ENCODE peak calls at places on chromosomes 7 and 10, in nine cellular contexts. One of them, this sample, is unnamed.

GRCh38 chr10:6382081-6382480 is 179.3 kb downstream of the PFKFB3 start:
- DNase-seq in breast epithelium: no peak
- DNase-seq in tibial artery: no peak
- DNase-seq in foreskin fibroblast: peak; percentile 34
- DNase-seq in BE2C: no peak
- DNase-seq in cardiac muscle cell: peak; percentile 62
- DNase-seq in astrocyte of the spinal cord: peak; percentile 68
- DNase-seq in heart left ventricle: peak; percentile 43
- DNase-seq in fibroblast of lung: peak; percentile 34
- DNase-seq in this sample: no peak

GRCh38 chr10:78515037-78515872 is 481.6 kb downstream of the RPS24 start:
- DNase-seq in heart left ventricle: peak; percentile 27
- DNase-seq in foreskin fibroblast: no peak
- DNase-seq in breast epithelium: no peak
- DNase-seq in BE2C: peak; percentile 33
- DNase-seq in astrocyte of the spinal cord: no peak
- DNase-seq in tibial artery: no peak
- DNase-seq in fibroblast of lung: peak; percentile 26
- DNase-seq in cardiac muscle cell: peak; percentile 12
- DNase-seq in this sample: no peak

GRCh38 chr10:124681091-124681490 is 63.1 kb downstream of the FAM53B start:
- DNase-seq in cardiac muscle cell: no peak
- DNase-seq in fibroblast of lung: no peak
- DNase-seq in breast epithelium: no peak
- DNase-seq in astrocyte of the spinal cord: no peak
- DNase-seq in tibial artery: no peak
- DNase-seq in heart left ventricle: no peak
- DNase-seq in BE2C: no peak
- DNase-seq in foreskin fibroblast: no peak
- DNase-seq in this sample: no peak

GRCh38 chr7:83732305-83732704 is 83.4 kb upstream of the SEMA3E start:
- DNase-seq in astrocyte of the spinal cord: peak; percentile 63
- DNase-seq in breast epithelium: no peak
- DNase-seq in fibroblast of lung: peak; percentile 19
- DNase-seq in heart left ventricle: no peak
- DNase-seq in cardiac muscle cell: no peak
- DNase-seq in BE2C: no peak
- DNase-seq in tibial artery: no peak
- DNase-seq in foreskin fibroblast: no peak
- DNase-seq in this sample: no peak

GRCh38 chr10:52642208-52642607 is 130.4 kb downstream of the MBL2 start:
- DNase-seq in fibroblast of lung: no peak
- DNase-seq in tibial artery: no peak
- DNase-seq in heart left ventricle: no peak
- DNase-seq in astrocyte of the spinal cord: no peak
- DNase-seq in breast epithelium: no peak
- DNase-seq in cardiac muscle cell: no peak
- DNase-seq in foreskin fibroblast: no peak
- DNase-seq in BE2C: no peak
- DNase-seq in this sample: no peak

GRCh38 chr7:27339478-27339877 is 96.9 kb downstream of the EVX1 start:
- DNase-seq in BE2C: no peak
- DNase-seq in tibial artery: no peak
- DNase-seq in heart left ventricle: no peak
- DNase-seq in foreskin fibroblast: no peak
- DNase-seq in breast epithelium: no peak
- DNase-seq in fibroblast of lung: no peak
- DNase-seq in cardiac muscle cell: no peak
- DNase-seq in astrocyte of the spinal cord: no peak
- DNase-seq in this sample: no peak

GRCh38 chr10:43696909-43697499 is 48.3 kb upstream of the ZNF32 start:
- DNase-seq in heart left ventricle: peak; percentile 53
- DNase-seq in BE2C: no peak
- DNase-seq in tibial artery: no peak
- DNase-seq in astrocyte of the spinal cord: no peak
- DNase-seq in foreskin fibroblast: no peak
- DNase-seq in cardiac muscle cell: no peak
- DNase-seq in breast epithelium: no peak
- DNase-seq in fibroblast of lung: no peak
- DNase-seq in this sample: no peak

GRCh38 chr10:61294131-61294530 is 159.1 kb downstream of the TMEM26 start:
- DNase-seq in fibroblast of lung: no peak
- DNase-seq in heart left ventricle: no peak
- DNase-seq in astrocyte of the spinal cord: no peak
- DNase-seq in foreskin fibroblast: no peak
- DNase-seq in tibial artery: no peak
- DNase-seq in cardiac muscle cell: no peak
- DNase-seq in BE2C: no peak
- DNase-seq in breast epithelium: no peak
- DNase-seq in this sample: no peak

GRCh38 chr7:56447864-56448693 is 331.9 kb upstream of the NUPR2 start:
- DNase-seq in astrocyte of the spinal cord: no peak
- DNase-seq in fibroblast of lung: no peak
- DNase-seq in breast epithelium: no peak
- DNase-seq in foreskin fibroblast: no peak
- DNase-seq in cardiac muscle cell: no peak
- DNase-seq in heart left ventricle: no peak
- DNase-seq in tibial artery: peak; percentile 72
- DNase-seq in BE2C: no peak
- DNase-seq in this sample: no peak

GRCh38 chr10:15201589-15202300 is 33.3 kb upstream of the NMT2 start:
- DNase-seq in astrocyte of the spinal cord: peak; percentile 69
- DNase-seq in foreskin fibroblast: no peak
- DNase-seq in heart left ventricle: no peak
- DNase-seq in breast epithelium: no peak
- DNase-seq in cardiac muscle cell: peak; percentile 47
- DNase-seq in fibroblast of lung: peak; percentile 18
- DNase-seq in BE2C: no peak
- DNase-seq in tibial artery: no peak
- DNase-seq in this sample: no peak

GRCh38 chr7:82605247-82605864 is 161.8 kb upstream of the CACNA2D1 start:
- DNase-seq in foreskin fibroblast: peak; percentile 26
- DNase-seq in BE2C: peak; percentile 38
- DNase-seq in fibroblast of lung: peak; percentile 58
- DNase-seq in breast epithelium: no peak
- DNase-seq in astrocyte of the spinal cord: peak; percentile 58
- DNase-seq in cardiac muscle cell: peak; percentile 72
- DNase-seq in tibial artery: no peak
- DNase-seq in heart left ventricle: no peak
- DNase-seq in this sample: no peak

DNA sequence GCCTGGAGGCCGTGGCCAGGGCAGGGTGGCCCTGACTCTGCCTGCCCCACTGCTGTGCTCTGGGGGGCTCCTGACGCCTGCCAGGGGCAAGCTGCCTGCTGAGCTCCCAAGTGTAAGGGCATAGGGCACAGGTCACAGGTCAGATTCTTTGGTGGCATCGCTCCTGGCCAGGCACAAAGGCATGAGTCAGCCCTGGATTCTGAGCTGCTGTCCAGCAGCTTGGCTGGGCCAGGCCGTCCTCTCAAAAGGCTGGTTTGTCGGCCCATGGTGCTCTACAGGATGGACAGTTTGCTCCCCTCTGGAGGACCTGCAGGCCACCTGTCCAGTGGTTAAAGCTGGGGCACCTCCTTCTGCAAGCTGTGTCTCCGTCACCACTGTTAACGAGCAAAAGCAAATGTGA is 2.9 kb downstream of the ADGRA1 start:
- DNase-seq in astrocyte of the spinal cord: no peak
- DNase-seq in cardiac muscle cell: no peak
- DNase-seq in fibroblast of lung: no peak
- DNase-seq in heart left ventricle: no peak
- DNase-seq in tibial artery: no peak
- DNase-seq in foreskin fibroblast: no peak
- DNase-seq in breast epithelium: no peak
- DNase-seq in BE2C: no peak
- DNase-seq in this sample: no peak
- H3K4me3 ChIP-seq in astrocyte of the spinal cord: no peak overlapping the region
- H3K4me3 ChIP-seq in cardiac muscle cell: no peak overlapping the region
- H3K4me3 ChIP-seq in fibroblast of lung: no peak overlapping the region
- H3K4me3 ChIP-seq in heart left ventricle: no peak overlapping the region
- H3K4me3 ChIP-seq in tibial artery: no peak overlapping the region
- H3K4me3 ChIP-seq in foreskin fibroblast: no peak overlapping the region
- H3K4me3 ChIP-seq in breast epithelium: no peak overlapping the region
- H3K4me3 ChIP-seq in BE2C: no peak overlapping the region
- H3K4me3 ChIP-seq in this sample: no peak overlapping the region

GRCh38 chr7:148962515-148962822 is 65.8 kb downstream of the PDIA4 start:
- DNase-seq in fibroblast of lung: no peak
- DNase-seq in tibial artery: no peak
- DNase-seq in breast epithelium: no peak
- DNase-seq in heart left ventricle: no peak
- DNase-seq in astrocyte of the spinal cord: no peak
- DNase-seq in cardiac muscle cell: no peak
- DNase-seq in BE2C: no peak
- DNase-seq in foreskin fibroblast: no peak
- DNase-seq in this sample: no peak

GRCh38 chr7:148962823-148963582 is 65.3 kb downstream of the PDIA4 start:
- DNase-seq in astrocyte of the spinal cord: peak; percentile 88
- DNase-seq in cardiac muscle cell: peak; percentile 79
- DNase-seq in BE2C: peak; percentile 68
- DNase-seq in tibial artery: peak; percentile 77
- DNase-seq in fibroblast of lung: peak; percentile 83
- DNase-seq in breast epithelium: no peak
- DNase-seq in foreskin fibroblast: peak; percentile 50
- DNase-seq in heart left ventricle: peak; percentile 68
- DNase-seq in this sample: no peak

GRCh38 chr7:148964510-148965267 is 63.6 kb downstream of the PDIA4 start:
- DNase-seq in astrocyte of the spinal cord: no peak
- DNase-seq in cardiac muscle cell: peak; percentile 14
- DNase-seq in heart left ventricle: no peak
- DNase-seq in tibial artery: no peak
- DNase-seq in BE2C: no peak
- DNase-seq in breast epithelium: no peak
- DNase-seq in foreskin fibroblast: no peak
- DNase-seq in fibroblast of lung: no peak
- DNase-seq in this sample: no peak

GRCh38 chr7:148963583-148964509 is 64.5 kb downstream of the PDIA4 start:
- DNase-seq in heart left ventricle: peak; percentile 25
- DNase-seq in fibroblast of lung: peak; percentile 20
- DNase-seq in BE2C: peak; percentile 35
- DNase-seq in tibial artery: no peak
- DNase-seq in cardiac muscle cell: peak; percentile 35
- DNase-seq in foreskin fibroblast: no peak
- DNase-seq in breast epithelium: no peak
- DNase-seq in astrocyte of the spinal cord: peak; percentile 23
- DNase-seq in this sample: no peak

GRCh38 chr7:148967032-148967372 is 61.3 kb downstream of the PDIA4 start:
- DNase-seq in breast epithelium: no peak
- DNase-seq in astrocyte of the spinal cord: no peak
- DNase-seq in BE2C: no peak
- DNase-seq in tibial artery: no peak
- DNase-seq in fibroblast of lung: no peak
- DNase-seq in foreskin fibroblast: no peak
- DNase-seq in heart left ventricle: no peak
- DNase-seq in cardiac muscle cell: no peak
- DNase-seq in this sample: no peak
- TF ChIP-seq CTCF in breast epithelium: no peak
- TF ChIP-seq CTCF in astrocyte of the spinal cord: no peak
- TF ChIP-seq CTCF in BE2C: no peak
- TF ChIP-seq CTCF in tibial artery: no peak
- TF ChIP-seq CTCF in fibroblast of lung: no peak
- TF ChIP-seq CTCF in foreskin fibroblast: no peak
- TF ChIP-seq CTCF in heart left ventricle: no peak
- TF ChIP-seq CTCF in cardiac muscle cell: no peak
- TF ChIP-seq CTCF in this sample: no peak

GRCh38 chr10:133161486-133162051 is 1.6 kb downstream of the KNDC1 start:
- DNase-seq in fibroblast of lung: no peak
- DNase-seq in foreskin fibroblast: no peak
- DNase-seq in heart left ventricle: no peak
- DNase-seq in astrocyte of the spinal cord: no peak
- DNase-seq in tibial artery: peak; percentile 60
- DNase-seq in breast epithelium: peak; percentile 27
- DNase-seq in BE2C: no peak
- DNase-seq in cardiac muscle cell: no peak
- DNase-seq in this sample: no peak

GRCh38 chr10:133159611-133159949 is 439 bp upstream of the KNDC1 start:
- DNase-seq in heart left ventricle: peak; percentile 6
- DNase-seq in astrocyte of the spinal cord: no peak
- DNase-seq in tibial artery: no peak
- DNase-seq in cardiac muscle cell: no peak
- DNase-seq in foreskin fibroblast: no peak
- DNase-seq in breast epithelium: peak; percentile 41
- DNase-seq in fibroblast of lung: no peak
- DNase-seq in BE2C: no peak
- DNase-seq in this sample: no peak

GRCh38 chr10:133159950-133160812 is at the start of gene KNDC1:
- DNase-seq in BE2C: peak; percentile 56
- DNase-seq in foreskin fibroblast: peak; percentile 24
- DNase-seq in tibial artery: peak; percentile 51
- DNase-seq in heart left ventricle: no peak
- DNase-seq in astrocyte of the spinal cord: no peak
- DNase-seq in cardiac muscle cell: peak; percentile 44
- DNase-seq in fibroblast of lung: peak; percentile 15
- DNase-seq in breast epithelium: peak; percentile 49
- DNase-seq in this sample: no peak

GRCh38 chr10:133162178-133162909 is 2.3 kb downstream of the KNDC1 start:
- DNase-seq in cardiac muscle cell: no peak
- DNase-seq in astrocyte of the spinal cord: no peak
- DNase-seq in fibroblast of lung: no peak
- DNase-seq in heart left ventricle: no peak
- DNase-seq in tibial artery: no peak
- DNase-seq in BE2C: no peak
- DNase-seq in breast epithelium: peak; percentile 48
- DNase-seq in foreskin fibroblast: no peak
- DNase-seq in this sample: no peak

DNA sequence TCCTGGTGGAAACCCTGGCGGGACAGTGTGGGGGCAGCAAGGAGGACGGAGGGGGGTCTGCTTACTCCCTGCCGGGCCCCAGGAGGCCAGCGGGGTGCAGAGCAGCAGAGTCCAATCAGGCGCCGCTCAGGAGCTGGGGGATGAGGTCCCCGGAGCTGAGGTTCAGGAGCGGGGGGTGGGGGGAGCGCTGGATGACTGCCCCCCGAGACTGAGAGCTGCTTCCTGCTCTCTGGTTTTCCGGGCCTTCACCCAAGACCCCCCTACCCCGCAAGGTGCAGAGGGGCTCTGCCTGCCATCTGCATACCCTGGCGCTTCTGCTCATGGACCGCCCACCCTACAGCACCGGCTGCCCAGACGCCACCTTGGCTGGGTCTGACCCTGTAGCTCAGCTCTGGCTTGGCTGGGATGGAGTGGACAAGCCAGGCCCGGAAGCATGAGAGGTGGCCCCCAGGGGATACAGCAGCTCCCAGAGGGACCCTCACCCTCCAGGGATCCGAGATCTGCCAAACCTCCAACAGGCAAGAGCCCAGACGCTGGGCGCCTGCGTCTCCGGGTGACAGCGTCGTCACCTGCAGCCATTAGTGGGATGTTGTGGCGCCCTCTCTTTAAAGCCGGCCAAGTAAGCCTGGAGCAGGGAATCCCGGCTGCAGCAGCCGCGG is 923 bp downstream of the KNDC1 start:
- DNase-seq in cardiac muscle cell: no peak
- DNase-seq in BE2C: no peak
- DNase-seq in foreskin fibroblast: no peak
- DNase-seq in fibroblast of lung: no peak
- DNase-seq in heart left ventricle: no peak
- DNase-seq in tibial artery: no peak
- DNase-seq in astrocyte of the spinal cord: no peak
- DNase-seq in breast epithelium: peak; percentile 42
- DNase-seq in this sample: no peak
- H3K4me3 ChIP-seq in cardiac muscle cell: peak overlapping the region; percentile 63
- H3K4me3 ChIP-seq in BE2C: peak overlapping the region; percentile 45
- H3K4me3 ChIP-seq in foreskin fibroblast: peak overlapping the region; percentile 55
- H3K4me3 ChIP-seq in fibroblast of lung: peak overlapping the region; percentile 33
- H3K4me3 ChIP-seq in heart left ventricle: peak overlapping the region; percentile 58
- H3K4me3 ChIP-seq in tibial artery: peak overlapping the region; percentile 46
- H3K4me3 ChIP-seq in astrocyte of the spinal cord: no peak overlapping the region
- H3K4me3 ChIP-seq in breast epithelium: peak overlapping the region; percentile 67
- H3K4me3 ChIP-seq in this sample: peak overlapping the region; percentile 41

GRCh38 chr10:24989867-24990266 is 26.1 kb downstream of the ENKUR start:
- DNase-seq in cardiac muscle cell: no peak
- DNase-seq in foreskin fibroblast: no peak
- DNase-seq in fibroblast of lung: peak; percentile 58
- DNase-seq in tibial artery: no peak
- DNase-seq in astrocyte of the spinal cord: peak; percentile 28
- DNase-seq in breast epithelium: no peak
- DNase-seq in heart left ventricle: no peak
- DNase-seq in BE2C: no peak
- DNase-seq in this sample: no peak
- TF ChIP-seq CTCF in cardiac muscle cell: peak; percentile 20
- TF ChIP-seq CTCF in foreskin fibroblast: no peak
- TF ChIP-seq CTCF in fibroblast of lung: no peak
- TF ChIP-seq CTCF in tibial artery: peak; percentile 28
- TF ChIP-seq CTCF in astrocyte of the spinal cord: no peak
- TF ChIP-seq CTCF in breast epithelium: no peak
- TF ChIP-seq CTCF in heart left ventricle: peak; percentile 20
- TF ChIP-seq CTCF in BE2C: no peak
- TF ChIP-seq CTCF in this sample: no peak